ENCODE peak calls at places on chromosomes 6 and 20, in four cellular contexts. One of them, this sample, is unnamed.

GRCh38 chr6:116450769-116451740 is 10.1 kb upstream of the CALHM6 start:
- DNase-seq in GM12878: peak; percentile 52
- DNase-seq in WTC11: peak; percentile 20
- DNase-seq in K562: peak; percentile 17
- DNase-seq in this sample: no peak

GRCh38 chr20:19968488-19969073 is 48.6 kb upstream of the NAA20 start:
- DNase-seq in WTC11: no peak
- DNase-seq in GM12878: no peak
- DNase-seq in K562: no peak
- DNase-seq in this sample: no peak

GRCh38 chr6:158911746-158912158 is 88.2 kb downstream of the RSPH3 start:
- DNase-seq in WTC11: no peak
- DNase-seq in K562: no peak
- DNase-seq in GM12878: peak; percentile 30
- DNase-seq in this sample: no peak

GRCh38 chr6:16769131-16769985 is 8.1 kb upstream of the ATXN1 start:
- DNase-seq in GM12878: no peak
- DNase-seq in K562: peak; percentile 75
- DNase-seq in WTC11: no peak
- DNase-seq in this sample: peak; percentile 39

GRCh38 chr6:1312444-1313363 is 806 bp downstream of the FOXQ1 start:
- DNase-seq in WTC11: peak; percentile 60
- DNase-seq in K562: no peak
- DNase-seq in GM12878: no peak
- DNase-seq in this sample: no peak

GRCh38 chr6:48486876-48487275 is 375.9 kb upstream of the PTCHD4 start:
- DNase-seq in GM12878: no peak
- DNase-seq in K562: no peak
- DNase-seq in WTC11: no peak
- DNase-seq in this sample: no peak

GRCh38 chr20:51318058-51318960 is 224.2 kb downstream of the NFATC2 start:
- DNase-seq in GM12878: no peak
- DNase-seq in WTC11: peak; percentile 92
- DNase-seq in K562: peak; percentile 73
- DNase-seq in this sample: peak; percentile 47

GRCh38 chr20:47735412-47736400 is 49.6 kb downstream of the SULF2 start:
- DNase-seq in GM12878: no peak
- DNase-seq in WTC11: no peak
- DNase-seq in K562: no peak
- DNase-seq in this sample: peak; percentile 31

GRCh38 chr6:81683928-81684327 is 68.6 kb downstream of the TENT5A start:
- DNase-seq in GM12878: no peak
- DNase-seq in K562: no peak
- DNase-seq in WTC11: no peak
- DNase-seq in this sample: no peak

GRCh38 chr6:32937230-32937633 is 3.6 kb downstream of the HLA-DMB start:
- DNase-seq in K562: no peak
- DNase-seq in GM12878: no peak
- DNase-seq in WTC11: no peak
- DNase-seq in this sample: no peak

GRCh38 chr20:1664911-1665310 is 7.3 kb upstream of the SIRPG start:
- DNase-seq in WTC11: no peak
- DNase-seq in K562: no peak
- DNase-seq in GM12878: peak; percentile 19
- DNase-seq in this sample: no peak

GRCh38 chr6:161829186-161829794 is 555.4 kb upstream of the AGPAT4 start:
- DNase-seq in WTC11: no peak
- DNase-seq in GM12878: no peak
- DNase-seq in K562: no peak
- DNase-seq in this sample: no peak

GRCh38 chr20:32468860-32469259 is 110.7 kb downstream of the ASXL1 start:
- DNase-seq in K562: no peak
- DNase-seq in GM12878: no peak
- DNase-seq in WTC11: no peak
- DNase-seq in this sample: no peak

GRCh38 chr6:40307712-40308111 is 279.5 kb downstream of the LRFN2 start:
- DNase-seq in GM12878: no peak
- DNase-seq in K562: no peak
- DNase-seq in WTC11: no peak
- DNase-seq in this sample: no peak

GRCh38 chr6:127967708-127968107 is 66.8 kb upstream of the THEMIS start:
- DNase-seq in GM12878: no peak
- DNase-seq in K562: no peak
- DNase-seq in WTC11: no peak
- DNase-seq in this sample: no peak

GRCh38 chr20:35453647-35454046 is 1.8 kb upstream of the CEP250 start:
- DNase-seq in WTC11: no peak
- DNase-seq in K562: no peak
- DNase-seq in GM12878: no peak
- DNase-seq in this sample: no peak

GRCh38 chr20:17796096-17796563 is 96.4 kb downstream of the BANF2 start:
- DNase-seq in WTC11: no peak
- DNase-seq in GM12878: no peak
- DNase-seq in K562: no peak
- DNase-seq in this sample: peak; percentile 82

GRCh38 chr20:36528875-36529425 is 12.4 kb upstream of the MYL9 start:
- DNase-seq in WTC11: no peak
- DNase-seq in GM12878: no peak
- DNase-seq in K562: no peak
- DNase-seq in this sample: no peak

DNA sequence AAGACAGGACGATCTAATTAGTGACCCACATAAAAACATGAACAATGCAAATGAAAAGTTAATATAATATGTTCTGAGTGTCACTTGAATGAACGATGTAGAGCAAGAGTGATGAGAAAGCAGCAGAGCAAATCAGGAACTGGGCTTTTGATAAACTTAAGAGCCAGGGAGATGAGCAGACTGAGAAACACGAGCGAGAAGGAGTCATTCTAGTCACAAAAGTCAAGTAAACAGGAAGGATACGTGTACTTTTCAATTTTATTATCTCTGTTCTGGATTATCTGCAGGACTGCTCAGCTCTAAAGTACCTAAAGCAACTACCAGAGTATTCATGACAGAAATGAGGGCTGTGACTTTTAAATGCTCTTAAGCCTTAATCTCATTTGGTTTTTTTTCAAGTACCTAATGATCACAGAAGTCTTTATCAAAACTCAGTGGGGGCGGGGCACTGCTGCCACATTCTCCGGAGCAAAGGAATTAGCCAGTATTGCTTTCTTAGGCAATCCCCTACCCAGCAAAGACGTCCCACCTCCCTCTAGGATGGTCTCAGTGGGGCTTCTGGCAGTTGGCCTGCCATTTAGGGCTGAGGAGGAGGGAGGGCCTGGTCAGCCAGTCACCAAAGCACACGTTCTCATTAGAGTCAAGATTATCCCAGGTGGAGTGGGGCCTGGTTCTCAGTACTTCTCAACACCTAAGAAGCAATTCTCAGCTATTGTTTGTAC is 8.6 kb downstream of the MAN1A1 start:
- DNase-seq in K562: no peak
- DNase-seq in GM12878: no peak
- DNase-seq in WTC11: peak; percentile 47
- DNase-seq in this sample: no peak
- TF ChIP-seq CBFB in K562: no peak
- TF ChIP-seq CBFB in GM12878: no peak
- TF ChIP-seq CBFB in WTC11: no peak
- TF ChIP-seq CBFB in this sample: no peak

GRCh38 chr20:41005361-41005729 is 23.3 kb upstream of the TOP1 start:
- DNase-seq in GM12878: no peak
- DNase-seq in WTC11: no peak
- DNase-seq in K562: peak; percentile 51
- DNase-seq in this sample: no peak
- TF ChIP-seq CBFB in GM12878: no peak
- TF ChIP-seq CBFB in WTC11: no peak
- TF ChIP-seq CBFB in K562: no peak
- TF ChIP-seq CBFB in this sample: no peak

DNA sequence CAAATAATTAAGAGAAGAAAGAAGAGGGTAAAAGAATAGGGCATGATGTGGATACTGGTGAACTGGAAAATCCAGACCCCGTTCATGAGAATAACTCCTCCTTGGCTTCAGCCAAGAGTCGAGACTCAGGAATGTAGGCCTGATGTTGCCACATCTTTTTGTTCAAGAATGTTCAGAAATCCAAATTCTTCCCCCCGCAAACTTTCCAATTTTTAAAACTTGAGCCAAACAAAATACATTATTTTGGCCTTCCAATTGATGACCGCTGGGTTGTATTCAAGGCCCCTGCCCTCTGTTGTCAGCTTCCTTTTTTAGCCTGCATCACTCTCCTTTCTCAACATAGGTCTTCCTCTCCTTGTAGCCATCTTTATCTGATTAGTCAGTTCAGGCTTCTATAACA is 106.1 kb downstream of the TNFAIP3 start:
- DNase-seq in K562: no peak
- DNase-seq in GM12878: no peak
- DNase-seq in WTC11: no peak
- DNase-seq in this sample: no peak
- TF ChIP-seq CBFB in K562: no peak
- TF ChIP-seq CBFB in GM12878: no peak
- TF ChIP-seq CBFB in WTC11: no peak
- TF ChIP-seq CBFB in this sample: no peak

GRCh38 chr6:30156262-30156599 is 4.8 kb downstream of the TRIM10 start:
- DNase-seq in WTC11: no peak
- DNase-seq in K562: peak; percentile 71
- DNase-seq in GM12878: no peak
- DNase-seq in this sample: peak; percentile 49

GRCh38 chr6:30152910-30153309 is 8.1 kb downstream of the TRIM10 start:
- DNase-seq in WTC11: no peak
- DNase-seq in GM12878: no peak
- DNase-seq in K562: no peak
- DNase-seq in this sample: no peak

GRCh38 chr6:30154061-30154460 is 7.0 kb downstream of the TRIM10 start:
- DNase-seq in WTC11: no peak
- DNase-seq in GM12878: no peak
- DNase-seq in K562: no peak
- DNase-seq in this sample: no peak

GRCh38 chr6:30155522-30156261 is 5.3 kb downstream of the TRIM10 start:
- DNase-seq in K562: no peak
- DNase-seq in GM12878: no peak
- DNase-seq in WTC11: no peak
- DNase-seq in this sample: no peak

DNA sequence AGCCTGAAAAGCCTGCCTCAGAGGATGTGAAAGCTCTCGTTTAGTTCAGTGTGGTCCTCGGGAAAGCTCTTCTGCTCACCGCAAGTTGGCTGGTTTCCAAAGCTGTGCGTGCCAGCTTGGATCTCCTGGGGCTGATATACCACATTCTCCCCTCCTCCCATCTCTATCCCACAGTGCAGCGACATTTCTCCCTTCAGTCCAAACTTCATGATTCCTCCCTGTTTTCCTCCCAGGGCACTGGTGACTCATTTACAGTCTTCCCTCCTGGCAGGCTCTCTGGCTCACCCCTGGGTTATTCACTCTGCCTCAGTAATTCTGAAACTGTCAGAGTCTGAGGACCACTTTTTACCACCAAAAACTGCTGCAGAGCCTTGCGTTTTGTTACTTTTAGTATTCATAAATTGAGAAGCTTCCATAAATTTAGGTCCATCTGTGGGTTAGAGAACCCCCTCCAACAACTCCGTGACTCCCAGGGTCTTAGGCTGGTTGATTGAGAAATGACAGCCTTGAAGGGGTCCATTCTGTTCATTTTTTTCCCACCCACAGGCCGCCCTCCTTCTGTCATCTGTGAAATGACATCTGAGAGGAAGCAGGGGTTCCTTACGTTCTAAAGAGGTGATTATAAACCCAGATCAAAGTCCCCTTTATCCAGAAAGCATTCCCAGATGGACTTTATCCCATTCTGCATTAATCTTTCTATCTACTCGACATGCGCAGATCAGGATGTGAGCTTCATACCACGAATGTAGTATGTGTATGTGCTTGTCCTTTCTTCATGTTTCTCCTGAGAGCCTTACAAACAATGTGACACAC is 6.1 kb downstream of the TRIM10 start:
- DNase-seq in GM12878: no peak
- DNase-seq in K562: no peak
- DNase-seq in WTC11: no peak
- DNase-seq in this sample: peak; percentile 82
- TF ChIP-seq CBFB in GM12878: no peak
- TF ChIP-seq CBFB in K562: no peak
- TF ChIP-seq CBFB in WTC11: no peak
- TF ChIP-seq CBFB in this sample: no peak

GRCh38 chr6:140289186-140289585 is 914.7 kb upstream of the CITED2 start:
- DNase-seq in WTC11: no peak
- DNase-seq in GM12878: no peak
- DNase-seq in K562: no peak
- DNase-seq in this sample: no peak
- TF ChIP-seq CBFB in WTC11: no peak
- TF ChIP-seq CBFB in GM12878: no peak
- TF ChIP-seq CBFB in K562: no peak
- TF ChIP-seq CBFB in this sample: no peak

GRCh38 chr20:40868568-40869223 is 159.9 kb upstream of the TOP1 start:
- DNase-seq in WTC11: no peak
- DNase-seq in K562: no peak
- DNase-seq in GM12878: no peak
- DNase-seq in this sample: no peak
- TF ChIP-seq CBFB in WTC11: no peak
- TF ChIP-seq CBFB in K562: no peak
- TF ChIP-seq CBFB in GM12878: no peak
- TF ChIP-seq CBFB in this sample: no peak

GRCh38 chr6:156757849-156758248 is 19.3 kb upstream of the ARID1B start:
- DNase-seq in WTC11: no peak
- DNase-seq in K562: no peak
- DNase-seq in GM12878: no peak
- DNase-seq in this sample: no peak

GRCh38 chr6:156765117-156765516 is 12.1 kb upstream of the ARID1B start:
- DNase-seq in GM12878: no peak
- DNase-seq in WTC11: no peak
- DNase-seq in K562: no peak
- DNase-seq in this sample: no peak

GRCh38 chr6:156760377-156760776 is 16.8 kb upstream of the ARID1B start:
- DNase-seq in WTC11: no peak
- DNase-seq in GM12878: no peak
- DNase-seq in K562: no peak
- DNase-seq in this sample: no peak

GRCh38 chr6:156767603-156768467 is 9.3 kb upstream of the ARID1B start:
- DNase-seq in GM12878: peak; percentile 90
- DNase-seq in WTC11: no peak
- DNase-seq in K562: no peak
- DNase-seq in this sample: no peak

GRCh38 chr6:156762547-156762946 is 14.6 kb upstream of the ARID1B start:
- DNase-seq in GM12878: no peak
- DNase-seq in K562: no peak
- DNase-seq in WTC11: no peak
- DNase-seq in this sample: no peak
- TF ChIP-seq CBFB in GM12878: no peak
- TF ChIP-seq CBFB in K562: no peak
- TF ChIP-seq CBFB in WTC11: no peak
- TF ChIP-seq CBFB in this sample: no peak

This sample was measured in HepG2.